ENCODE peak calls at places on chromosomes 12 and 14, in four cellular contexts. W, T, S and B are unnamed samples. For H3K9me3, the result is how much of the 10 kb centered on the place peaks cover.

GRCh38 chr12:29634057-29634456 is 136.6 kb upstream of the OVCH1 start:
- DNase-seq in S (no peak), W (peak), T (no peak), B (no peak)

GRCh38 chr12:100692502-100692901 is 102.1 kb upstream of the ANO4 start:
- DNase-seq in W (no peak), T (no peak), S (no peak), B (no peak)

GRCh38 chr12:65622056-65622455 is 202.2 kb upstream of the HMGA2 start:
- DNase-seq in S (no peak), T (no peak), W (no peak), B (no peak)

GRCh38 chr12:53044052-53044581 is 5.7 kb upstream of the TNS2 start:
- DNase-seq in W (no peak), S (no peak), T (no peak), B (no peak)

GRCh38 chr12:51884676-51885229 is 3.1 kb upstream of the ANKRD33 start:
- DNase-seq in S (no peak), W (peak), T (no peak), B (no peak)

GRCh38 chr12:52380271-52380694 is 5.2 kb downstream of the KRT84 start:
- DNase-seq in W (peak), T (peak), S (peak), B (no peak)

GRCh38 chr12:71865166-71865713 is 25.7 kb downstream of the TBC1D15 start:
- DNase-seq in S (no peak), T (no peak), W (peak), B (no peak)

GRCh38 chr12:55470088-55470830 is at the start of gene OR6C70:
- DNase-seq in S (no peak), W (peak), T (no peak), B (no peak)

GRCh38 chr14:74720526-74720925 is 7.6 kb downstream of the FCF1 start:
- DNase-seq in S (no peak), T (no peak), W (no peak), B (no peak)

GRCh38 chr12:122123761-122124145 is 45.2 kb downstream of the MLXIP start:
- DNase-seq in T (no peak), W (no peak), S (peak), B (no peak)

GRCh38 chr14:78048120-78048519 is 122.1 kb upstream of the NRXN3 start:
- DNase-seq in T (no peak), S (no peak), W (no peak), B (no peak)

GRCh38 chr14:60839057-60839456 is 104.5 kb downstream of the MNAT1 start:
- DNase-seq in S (no peak), W (no peak), T (no peak), B (no peak)

GRCh38 chr12:39906237-39906636 is 199.6 kb downstream of the SLC2A13 start:
- DNase-seq in T (no peak), S (no peak), W (no peak), B (no peak)

GRCh38 chr12:32043928-32044549 is 62.6 kb upstream of the BICD1 start:
- DNase-seq in W (peak), S (no peak), T (no peak), B (no peak)

GRCh38 chr12:75738486-75738885 is 227.1 kb upstream of the KRR1 start:
- DNase-seq in T (no peak), W (no peak), S (no peak), B (no peak)

GRCh38 chr12:51819851-51820720 is 28.4 kb downstream of the FIGNL2 start:
- DNase-seq in S (peak), W (no peak), T (peak), B (peak)

GRCh38 chr14:33564774-33565630 is 385.9 kb downstream of the EGLN3 start:
- DNase-seq in S (no peak), W (peak), T (no peak), B (no peak)

GRCh38 chr14:101603096-101603495 is 41.8 kb downstream of the DIO3 start:
- DNase-seq in T (peak), W (no peak), S (no peak), B (no peak)

GRCh38 chr14:76773956-76774355 is 12.7 kb downstream of the VASH1 start:
- DNase-seq in W (no peak), T (peak), S (no peak), B (no peak)

GRCh38 chr12:52873513-52873831 is 24.7 kb upstream of the KRT78 start:
- DNase-seq in T (no peak), W (no peak), S (no peak), B (no peak)

DNA sequence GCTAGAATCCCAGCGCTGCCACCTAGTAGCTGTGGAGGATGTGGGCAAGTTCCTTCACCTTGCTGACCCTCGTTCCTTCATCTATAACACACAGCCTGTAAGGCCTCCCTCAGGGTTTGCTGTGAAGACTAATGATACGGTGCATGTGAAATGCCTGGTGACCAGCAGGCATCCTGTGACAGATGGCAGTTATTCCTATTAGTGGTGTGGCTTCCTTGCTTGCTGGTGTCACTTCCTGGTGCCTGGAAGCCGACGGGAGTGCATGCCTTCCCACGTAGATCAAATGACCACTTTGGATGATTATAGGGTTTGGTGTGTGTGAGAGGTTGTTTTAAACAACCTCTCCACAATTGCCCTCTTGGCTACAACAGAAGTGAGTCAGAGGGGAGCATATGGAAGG is 894.9 kb downstream of the VRK1 start:
- DNase-seq in W (no peak), S (no peak), T (no peak), B (no peak)
- H3K9me3 ChIP-seq in W (under half), S (under half), T (under half), B (under half)

GRCh38 chr12:34303091-34303870 is 281.0 kb downstream of the ALG10 start:
- DNase-seq in S (no peak), T (no peak), W (no peak), B (no peak)

GRCh38 chr12:34305176-34305575 is 282.9 kb downstream of the ALG10 start:
- DNase-seq in S (no peak), W (no peak), T (no peak), B (no peak)

GRCh38 chr12:34304546-34304945 is 282.2 kb downstream of the ALG10 start:
- DNase-seq in T (no peak), W (no peak), S (no peak), B (no peak)

GRCh38 chr12:34304001-34304400 is 281.7 kb downstream of the ALG10 start:
- DNase-seq in T (no peak), S (no peak), W (no peak), B (no peak)

GRCh38 chr12:34306133-34306830 is 284.0 kb downstream of the ALG10 start:
- DNase-seq in S (no peak), T (no peak), W (no peak), B (no peak)
- H3K9me3 ChIP-seq in S (under half), T (half or more), W (half or more), B (under half)

DNA sequence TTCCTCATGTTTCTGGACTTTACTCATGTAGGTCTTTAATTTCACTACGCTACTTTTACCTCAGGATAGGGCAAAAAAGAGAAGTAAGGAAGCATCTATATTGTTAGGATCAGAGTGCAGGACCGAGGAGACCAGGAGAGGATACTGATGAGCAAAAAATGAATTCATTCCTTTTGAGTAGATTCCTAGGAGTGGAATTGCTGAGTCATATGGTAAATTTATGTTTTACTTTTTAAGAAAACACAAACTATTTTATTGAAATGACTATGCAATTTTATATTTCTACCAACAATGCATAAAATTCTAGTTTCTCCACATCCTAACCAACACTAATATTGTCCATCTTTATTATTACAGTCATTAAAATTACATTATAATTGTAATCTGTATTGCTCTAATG is 50.8 kb upstream of the GARIN6 start:
- DNase-seq in W (no peak), S (no peak), T (no peak), B (no peak)
- H3K9me3 ChIP-seq in W (under half), S (under half), T (under half), B (under half)

DNA sequence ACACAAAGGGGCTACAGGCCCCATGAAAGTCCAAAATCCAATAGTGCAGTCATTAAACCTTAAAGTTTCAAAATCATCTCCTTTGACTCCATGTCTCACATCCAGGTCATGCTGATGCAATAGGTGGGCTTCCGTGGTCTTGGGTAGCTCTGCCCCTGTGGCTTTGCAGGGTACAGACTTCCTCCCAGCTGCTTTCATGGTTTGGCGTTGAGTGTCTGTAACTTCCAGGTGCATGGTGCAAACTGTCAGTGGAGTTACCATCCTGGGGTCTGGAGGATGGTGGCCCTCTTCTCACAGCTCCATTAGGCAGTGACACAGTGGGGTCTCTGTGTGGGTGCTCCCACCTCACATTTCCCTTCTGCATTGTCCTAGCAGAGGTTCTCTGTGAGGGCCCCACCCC is 8.5 kb upstream of the OR4Q2 start:
- DNase-seq in W (no peak), T (no peak), S (no peak), B (no peak)
- H3K9me3 ChIP-seq in W (under half), T (under half), S (half or more), B (under half)

GRCh38 chr14:106500571-106500970 is 974.2 kb downstream of the TMEM121 start:
- DNase-seq in T (no peak), W (no peak), S (no peak), B (no peak)

GRCh38 chr14:106507354-106507753 is 981.0 kb downstream of the TMEM121 start:
- DNase-seq in W (no peak), S (no peak), T (no peak), B (no peak)

GRCh38 chr14:106506901-106507305 is 980.5 kb downstream of the TMEM121 start:
- DNase-seq in T (no peak), S (no peak), W (no peak), B (no peak)

DNA sequence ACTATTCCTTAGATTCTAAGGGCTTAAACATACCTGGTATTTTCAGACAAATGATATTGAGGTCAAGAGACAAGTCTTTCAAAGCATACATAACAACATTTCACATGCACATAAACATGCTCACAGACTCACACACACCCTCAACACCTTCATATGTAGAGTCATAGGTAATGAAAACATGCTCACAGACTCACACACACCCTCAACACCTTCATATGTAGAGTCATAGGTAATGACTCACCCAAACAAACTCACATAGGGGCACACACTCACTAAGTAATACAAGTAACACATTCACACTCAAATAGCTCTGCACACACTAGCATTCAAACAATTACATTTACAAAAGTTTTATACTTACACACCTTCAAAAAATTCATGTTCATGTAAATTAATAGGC is 975.5 kb downstream of the TMEM121 start:
- DNase-seq in S (no peak), T (no peak), W (no peak), B (no peak)
- H3K9me3 ChIP-seq in S (under half), T (under half), W (under half), B (under half)

DNA sequence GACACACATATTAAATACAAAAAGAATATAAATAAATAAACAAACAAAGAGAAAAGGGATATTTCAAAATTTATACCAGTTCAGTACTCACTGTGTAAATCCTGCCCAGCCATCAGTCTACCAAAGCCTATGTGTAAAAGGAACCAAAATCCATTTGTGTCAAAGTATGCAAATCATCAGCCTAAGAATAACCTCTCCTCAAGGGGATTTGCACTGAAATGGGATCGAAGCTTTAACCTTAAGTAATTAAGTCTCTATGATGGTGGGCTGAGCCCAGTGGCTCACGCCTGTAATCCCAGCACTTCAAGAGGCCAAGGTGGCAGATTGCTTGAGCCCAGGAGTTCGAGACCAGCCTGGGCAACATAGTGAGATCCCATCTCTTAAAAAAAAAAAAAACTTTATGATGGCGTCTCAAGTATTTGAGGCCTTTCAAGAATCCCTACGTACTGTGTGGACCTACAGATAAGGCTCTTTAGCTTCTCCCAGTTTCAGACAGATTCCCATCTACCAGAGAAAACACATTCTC is 57.8 kb upstream of the METAP2 start:
- DNase-seq in T (no peak), W (no peak), S (no peak), B (no peak)
- H3K9me3 ChIP-seq in T (under half), W (under half), S (under half), B (under half)

DNA sequence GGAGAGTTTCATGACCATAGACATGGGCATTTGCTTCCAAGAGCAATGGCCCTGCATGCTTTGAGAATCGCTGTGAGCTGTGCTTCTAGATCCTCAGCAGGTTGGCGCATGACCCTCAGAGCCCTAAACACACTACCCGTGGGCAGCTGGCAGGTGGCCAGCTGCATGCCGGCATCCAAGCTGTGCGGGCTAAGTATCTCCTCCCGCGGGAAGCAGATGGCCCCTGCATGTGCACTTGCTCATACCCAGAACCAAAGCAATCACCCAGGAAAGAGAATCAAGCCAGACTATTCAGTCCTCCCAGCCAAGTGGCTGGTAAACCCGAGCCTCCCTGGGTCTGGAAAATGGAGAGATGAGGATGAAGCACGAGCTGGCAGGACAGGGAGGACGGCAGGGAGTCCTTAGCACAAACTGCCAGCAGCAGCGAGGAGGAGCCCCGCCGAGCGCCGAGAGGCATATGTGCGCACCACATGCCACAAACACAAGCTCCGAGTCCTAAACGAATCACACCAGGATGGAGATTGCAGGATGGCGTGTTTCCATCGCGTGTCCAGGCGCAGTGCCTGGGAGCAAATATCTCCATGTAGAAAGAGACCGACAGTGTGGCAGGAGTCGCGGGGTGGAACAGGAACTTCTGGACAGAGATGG is 139.7 kb downstream of the RIMBP2 start:
- DNase-seq in S (no peak), T (no peak), W (no peak), B (no peak)
- H3K9me3 ChIP-seq in S (under half), T (under half), W (under half), B (under half)

GRCh38 chr12:102376781-102377180 is 103.6 kb downstream of the IGF1 start:
- DNase-seq in S (no peak), T (no peak), W (no peak), B (no peak)
- H3K9me3 ChIP-seq in S (under half), T (under half), W (under half), B (under half)